ENCODE peak calls at places on chromosomes 4 and X, in five cellular contexts. C is activated T-cell treated with anti-CD3 and anti-CD28 coated beads, Interleukin-2, amount 50 U/mL, for 1 hour; A is NCI-H2081 treated with DMSO at 0.1 percent for 48 hours; P is Panc1; E is stimulated activated naive CD4-positive, alpha-beta T cell. K is an unnamed sample.

GRCh38 chr4:85823295-85823694 is 348.3 kb downstream of the ARHGAP24 start:
- DNase-seq in C (no peak), A (no peak), P (no peak), E (no peak), K (no peak)

GRCh38 chr4:140242357-140243284 is 88.6 kb upstream of the MAML3 start:
- DNase-seq in C (no peak), A (no peak), P (no peak), E (no peak), K (no peak)

GRCh38 chrX:23185951-23186350 is 148.7 kb upstream of the PTCHD1 start:
- DNase-seq in C (no peak), A (no peak), P (no peak), E (no peak), K (no peak)

GRCh38 chrX:106621836-106622235 is 10.1 kb downstream of the RADX start:
- DNase-seq in C (no peak), A (no peak), P (no peak), E (no peak), K (no peak)

GRCh38 chr4:55866973-55867574 is 13.6 kb downstream of the EXOC1 start:
- DNase-seq in C (no peak), A (peak; percentile 31), P (no peak), E (no peak), K (peak; percentile 41)

GRCh38 chrX:20507901-20508620 is 241.4 kb upstream of the RPS6KA3 start:
- DNase-seq in C (no peak), A (no peak), P (no peak), E (no peak), K (no peak)

GRCh38 chrX:100928660-100929613 is at the start of gene XKRX:
- DNase-seq in C (peak; percentile 41), A (no peak), P (peak; percentile 8), E (peak; percentile 10), K (no peak)

GRCh38 chr4:99179626-99180025 is 35.5 kb upstream of the ADH4 start:
- DNase-seq in C (no peak), A (no peak), P (no peak), E (no peak), K (no peak)

GRCh38 chr4:4859010-4859798 is at the start of gene MSX1:
- DNase-seq in C (no peak), A (no peak), P (no peak), E (no peak), K (peak; percentile 64)

K was measured in astrocyte of the cerebellum.